ENCODE peak calls at places on chromosomes 5 and 9, in four cellular contexts. One of them, this sample, is unnamed. For H3K4me1, the result is how much of the 10 kb centered on the place peaks cover.

GRCh38 chr5:148791334-148791667 is 35.1 kb upstream of the ADRB2 start:
- DNase-seq in endodermal cell: no peak
- DNase-seq in colonic mucosa: no peak
- DNase-seq in OCI-LY7: no peak
- DNase-seq in this sample: no peak

GRCh38 chr9:127942152-127943010 is 4.7 kb upstream of the DPM2 start:
- DNase-seq in endodermal cell: peak
- DNase-seq in colonic mucosa: no peak
- DNase-seq in OCI-LY7: peak
- DNase-seq in this sample: peak

GRCh38 chr9:88808019-88808656 is 183.1 kb upstream of the S1PR3 start:
- DNase-seq in endodermal cell: peak
- DNase-seq in colonic mucosa: no peak
- DNase-seq in OCI-LY7: no peak
- DNase-seq in this sample: no peak

GRCh38 chr5:81303563-81303962 is 2.2 kb downstream of the ZCCHC9 start:
- DNase-seq in endodermal cell: no peak
- DNase-seq in colonic mucosa: no peak
- DNase-seq in OCI-LY7: no peak
- DNase-seq in this sample: no peak

GRCh38 chr5:139759219-139759721 is 36.3 kb upstream of the PSD2 start:
- DNase-seq in endodermal cell: peak
- DNase-seq in colonic mucosa: no peak
- DNase-seq in OCI-LY7: no peak
- DNase-seq in this sample: no peak

GRCh38 chr5:52657231-52657645 is 130.5 kb upstream of the ITGA1 start:
- DNase-seq in endodermal cell: no peak
- DNase-seq in colonic mucosa: no peak
- DNase-seq in OCI-LY7: peak
- DNase-seq in this sample: no peak

GRCh38 chr9:70398145-70398556 is 16.3 kb downstream of the KLF9 start:
- DNase-seq in endodermal cell: no peak
- DNase-seq in colonic mucosa: no peak
- DNase-seq in OCI-LY7: peak
- DNase-seq in this sample: no peak

GRCh38 chr5:43429016-43429415 is 16.8 kb upstream of the CCL28 start:
- DNase-seq in endodermal cell: no peak
- DNase-seq in colonic mucosa: no peak
- DNase-seq in OCI-LY7: no peak
- DNase-seq in this sample: no peak

GRCh38 chr9:116774421-116774820 is 87.3 kb downstream of the TRIM32 start:
- DNase-seq in endodermal cell: no peak
- DNase-seq in colonic mucosa: no peak
- DNase-seq in OCI-LY7: no peak
- DNase-seq in this sample: no peak

GRCh38 chr5:92364986-92365550 is 982.0 kb upstream of the ARRDC3 start:
- DNase-seq in endodermal cell: no peak
- DNase-seq in colonic mucosa: no peak
- DNase-seq in OCI-LY7: no peak
- DNase-seq in this sample: no peak

GRCh38 chr5:15664961-15665360 is 165.0 kb downstream of the FBXL7 start:
- DNase-seq in endodermal cell: no peak
- DNase-seq in colonic mucosa: no peak
- DNase-seq in OCI-LY7: no peak
- DNase-seq in this sample: no peak

GRCh38 chr5:143166661-143167420 is 236.6 kb downstream of the NR3C1 start:
- DNase-seq in endodermal cell: no peak
- DNase-seq in colonic mucosa: peak
- DNase-seq in OCI-LY7: no peak
- DNase-seq in this sample: no peak

GRCh38 chr5:54013556-54014157 is 296.7 kb downstream of the ARL15 start:
- DNase-seq in endodermal cell: no peak
- DNase-seq in colonic mucosa: peak
- DNase-seq in OCI-LY7: no peak
- DNase-seq in this sample: no peak

GRCh38 chr9:137313956-137314560 is 12.0 kb upstream of the NRARP start:
- DNase-seq in endodermal cell: peak
- DNase-seq in colonic mucosa: no peak
- DNase-seq in OCI-LY7: no peak
- DNase-seq in this sample: peak

DNA sequence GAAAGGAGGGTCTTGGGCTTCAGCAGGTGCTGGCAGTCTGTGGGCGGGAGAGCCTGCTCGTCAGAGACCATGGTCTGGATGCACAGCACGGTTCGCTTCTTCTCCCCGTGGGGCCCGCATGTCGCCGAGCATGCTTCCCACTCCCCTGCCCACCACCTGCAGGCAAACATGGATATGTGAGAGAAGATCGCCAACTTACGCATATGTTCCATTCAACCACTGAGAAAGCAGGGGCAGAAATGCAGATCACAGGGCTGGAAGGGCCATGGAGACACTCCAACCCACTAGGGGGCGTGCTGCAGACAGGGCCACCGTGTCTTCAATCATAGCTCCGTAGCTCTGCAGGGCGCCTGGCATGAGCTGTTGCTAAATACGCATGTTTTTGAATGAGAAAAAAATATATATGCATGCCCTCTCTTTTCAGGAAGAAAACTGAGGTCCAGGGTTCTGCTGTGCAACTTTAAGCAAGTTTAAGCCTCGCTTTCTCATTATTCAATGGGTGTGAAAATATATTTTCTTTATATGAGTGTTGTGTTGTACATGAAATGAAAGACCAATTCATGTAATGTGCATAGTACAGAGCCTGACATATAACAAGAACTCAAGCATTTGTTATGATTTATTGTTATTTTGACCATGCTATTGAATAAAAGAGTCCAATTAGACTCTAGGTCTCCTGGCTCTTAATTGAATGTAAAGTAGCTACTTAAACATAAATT is 148.0 kb downstream of the TARS1 start:
- DNase-seq in endodermal cell: peak
- DNase-seq in colonic mucosa: peak
- DNase-seq in OCI-LY7: peak
- DNase-seq in this sample: no peak
- TF ChIP-seq CTCF in endodermal cell: peak
- TF ChIP-seq CTCF in colonic mucosa: no peak
- TF ChIP-seq CTCF in OCI-LY7: peak
- TF ChIP-seq CTCF in this sample: peak

GRCh38 chr9:38017149-38017884 is 51.7 kb downstream of the SHB start:
- DNase-seq in endodermal cell: peak
- DNase-seq in colonic mucosa: no peak
- DNase-seq in OCI-LY7: no peak
- DNase-seq in this sample: peak
- H3K27ac ChIP-seq in endodermal cell: peak
- H3K27ac ChIP-seq in colonic mucosa: no peak
- H3K27ac ChIP-seq in OCI-LY7: no peak
- H3K27ac ChIP-seq in this sample: peak

DNA sequence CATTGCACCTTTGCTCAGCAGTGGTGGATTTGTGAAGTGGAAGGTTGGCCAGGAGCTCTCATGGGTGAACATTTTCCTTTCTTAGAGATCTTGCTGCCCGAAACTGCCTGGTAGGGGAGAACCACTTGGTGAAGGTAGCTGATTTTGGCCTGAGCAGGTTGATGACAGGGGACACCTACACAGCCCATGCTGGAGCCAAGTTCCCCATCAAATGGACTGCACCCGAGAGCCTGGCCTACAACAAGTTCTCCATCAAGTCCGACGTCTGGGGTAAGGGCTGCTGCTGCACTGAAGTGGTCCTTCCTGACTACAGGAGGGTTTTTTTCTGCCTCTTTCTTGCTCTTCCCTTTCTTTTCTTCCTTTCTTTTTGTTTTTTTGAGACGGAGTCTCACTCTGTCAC is 21.8 kb downstream of the QRFP start:
- DNase-seq in endodermal cell: no peak
- DNase-seq in colonic mucosa: no peak
- DNase-seq in OCI-LY7: no peak
- DNase-seq in this sample: no peak
- H3K4me1 ChIP-seq in endodermal cell: under half
- H3K4me1 ChIP-seq in colonic mucosa: under half
- H3K4me1 ChIP-seq in OCI-LY7: under half
- H3K4me1 ChIP-seq in this sample: under half

GRCh38 chr9:134784612-134785305 is 95.9 kb upstream of the FCN2 start:
- DNase-seq in endodermal cell: no peak
- DNase-seq in colonic mucosa: no peak
- DNase-seq in OCI-LY7: no peak
- DNase-seq in this sample: no peak

GRCh38 chr9:134783699-134784039 is 96.9 kb upstream of the FCN2 start:
- DNase-seq in endodermal cell: no peak
- DNase-seq in colonic mucosa: no peak
- DNase-seq in OCI-LY7: no peak
- DNase-seq in this sample: peak

GRCh38 chr9:134782921-134783698 is 97.5 kb upstream of the FCN2 start:
- DNase-seq in endodermal cell: no peak
- DNase-seq in colonic mucosa: no peak
- DNase-seq in OCI-LY7: peak
- DNase-seq in this sample: no peak

GRCh38 chr9:134779640-134780039 is 101.0 kb upstream of the FCN2 start:
- DNase-seq in endodermal cell: no peak
- DNase-seq in colonic mucosa: no peak
- DNase-seq in OCI-LY7: no peak
- DNase-seq in this sample: no peak

DNA sequence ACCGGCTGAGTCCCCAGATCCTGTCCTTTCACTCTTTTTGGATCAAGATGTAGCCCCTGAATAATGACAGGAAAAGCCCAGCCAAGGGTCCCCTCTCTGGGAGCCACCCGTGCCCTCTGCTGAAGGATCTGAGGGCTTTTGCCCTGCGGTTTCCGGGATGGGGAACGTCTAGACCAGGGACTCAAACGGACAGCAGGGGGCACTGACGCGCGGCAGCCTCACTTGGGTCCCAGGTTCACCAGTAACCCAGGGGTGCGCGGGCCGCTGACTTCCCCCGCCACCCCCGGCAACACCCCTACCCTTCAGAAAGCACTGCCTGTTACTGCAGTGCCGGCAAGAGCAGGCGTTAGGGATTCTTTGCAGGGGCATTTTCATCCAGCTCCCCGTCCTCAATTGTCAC is 98.7 kb upstream of the FCN2 start:
- DNase-seq in endodermal cell: peak
- DNase-seq in colonic mucosa: no peak
- DNase-seq in OCI-LY7: peak
- DNase-seq in this sample: no peak
- TF ChIP-seq CTCF in endodermal cell: peak
- TF ChIP-seq CTCF in colonic mucosa: no peak
- TF ChIP-seq CTCF in OCI-LY7: peak
- TF ChIP-seq CTCF in this sample: peak

DNA sequence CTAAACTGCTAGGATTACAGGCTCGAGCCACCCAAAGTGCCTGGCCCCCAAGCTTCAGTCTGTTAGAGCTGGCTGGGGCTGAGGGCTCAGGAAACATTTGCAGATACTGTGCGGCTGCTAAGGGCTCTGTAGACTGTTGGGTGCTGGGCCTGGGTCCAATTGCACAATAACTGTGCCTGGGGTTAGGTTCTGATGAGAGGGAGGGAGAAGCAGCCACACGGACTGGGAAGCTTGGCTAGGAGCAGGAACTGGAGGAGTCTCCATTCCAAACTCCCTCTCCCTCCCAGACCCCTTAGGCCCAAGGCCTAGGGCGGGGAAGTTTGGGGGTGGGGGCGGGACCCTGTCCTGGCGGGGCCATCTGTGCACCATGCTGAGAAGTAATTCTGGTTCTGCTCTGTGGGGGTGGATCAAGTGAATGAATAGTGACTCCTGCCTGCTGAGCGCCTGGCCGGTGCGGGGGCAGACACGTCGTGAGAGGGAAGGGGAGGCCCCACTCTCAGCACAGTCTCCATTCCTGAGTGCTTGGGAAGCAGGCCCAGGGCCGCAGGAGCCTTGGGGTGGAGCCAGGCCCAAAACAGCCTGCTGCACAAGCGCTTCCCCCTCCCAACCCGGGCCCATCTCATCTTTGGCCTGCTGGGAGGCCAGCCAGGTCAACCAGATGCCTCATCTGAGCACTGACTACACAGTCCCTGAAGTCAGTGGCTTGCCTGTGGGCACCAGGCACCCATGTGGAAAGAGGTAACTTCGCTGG is 1.5 kb downstream of the ASS1 start:
- DNase-seq in endodermal cell: peak
- DNase-seq in colonic mucosa: peak
- DNase-seq in OCI-LY7: no peak
- DNase-seq in this sample: peak
- H3K27ac ChIP-seq in endodermal cell: no peak
- H3K27ac ChIP-seq in colonic mucosa: peak
- H3K27ac ChIP-seq in OCI-LY7: no peak
- H3K27ac ChIP-seq in this sample: peak

GRCh38 chr5:98581416-98581999 is 192.0 kb upstream of the RGMB start:
- DNase-seq in endodermal cell: no peak
- DNase-seq in colonic mucosa: no peak
- DNase-seq in OCI-LY7: no peak
- DNase-seq in this sample: no peak

GRCh38 chr5:98576275-98576674 is 197.2 kb upstream of the RGMB start:
- DNase-seq in endodermal cell: no peak
- DNase-seq in colonic mucosa: no peak
- DNase-seq in OCI-LY7: no peak
- DNase-seq in this sample: no peak

GRCh38 chr5:98573834-98574233 is 199.6 kb upstream of the RGMB start:
- DNase-seq in endodermal cell: no peak
- DNase-seq in colonic mucosa: no peak
- DNase-seq in OCI-LY7: no peak
- DNase-seq in this sample: no peak

GRCh38 chr5:98583572-98583971 is 189.9 kb upstream of the RGMB start:
- DNase-seq in endodermal cell: no peak
- DNase-seq in colonic mucosa: no peak
- DNase-seq in OCI-LY7: no peak
- DNase-seq in this sample: no peak

GRCh38 chr5:98578438-98578837 is 195.0 kb upstream of the RGMB start:
- DNase-seq in endodermal cell: no peak
- DNase-seq in colonic mucosa: no peak
- DNase-seq in OCI-LY7: no peak
- DNase-seq in this sample: no peak
- H3K4me1 ChIP-seq in endodermal cell: under half
- H3K4me1 ChIP-seq in colonic mucosa: under half
- H3K4me1 ChIP-seq in OCI-LY7: under half
- H3K4me1 ChIP-seq in this sample: under half

GRCh38 chr9:10525972-10526371 is 86.8 kb downstream of the PTPRD start:
- DNase-seq in endodermal cell: no peak
- DNase-seq in colonic mucosa: no peak
- DNase-seq in OCI-LY7: no peak
- DNase-seq in this sample: no peak
- TF ChIP-seq CTCF in endodermal cell: peak
- TF ChIP-seq CTCF in colonic mucosa: no peak
- TF ChIP-seq CTCF in OCI-LY7: peak
- TF ChIP-seq CTCF in this sample: no peak

GRCh38 chr9:73049280-73049679 is 96.4 kb upstream of the ALDH1A1 start:
- DNase-seq in endodermal cell: no peak
- DNase-seq in colonic mucosa: no peak
- DNase-seq in OCI-LY7: no peak
- DNase-seq in this sample: no peak
- H3K27ac ChIP-seq in endodermal cell: no peak
- H3K27ac ChIP-seq in colonic mucosa: no peak
- H3K27ac ChIP-seq in OCI-LY7: no peak
- H3K27ac ChIP-seq in this sample: no peak

GRCh38 chr5:40909723-40910122 is 426 bp downstream of the C7 start:
- DNase-seq in endodermal cell: no peak
- DNase-seq in colonic mucosa: no peak
- DNase-seq in OCI-LY7: no peak
- DNase-seq in this sample: no peak

GRCh38 chr5:40906351-40906751 is 2.9 kb upstream of the C7 start:
- DNase-seq in endodermal cell: no peak
- DNase-seq in colonic mucosa: no peak
- DNase-seq in OCI-LY7: no peak
- DNase-seq in this sample: no peak

GRCh38 chr5:40911278-40911677 is 2.0 kb downstream of the C7 start:
- DNase-seq in endodermal cell: no peak
- DNase-seq in colonic mucosa: no peak
- DNase-seq in OCI-LY7: no peak
- DNase-seq in this sample: peak

GRCh38 chr5:40904994-40905306 is 4.3 kb upstream of the C7 start:
- DNase-seq in endodermal cell: no peak
- DNase-seq in colonic mucosa: no peak
- DNase-seq in OCI-LY7: no peak
- DNase-seq in this sample: no peak

GRCh38 chr5:40909233-40909632 is at the start of gene C7:
- DNase-seq in endodermal cell: no peak
- DNase-seq in colonic mucosa: no peak
- DNase-seq in OCI-LY7: no peak
- DNase-seq in this sample: no peak
- H3K4me1 ChIP-seq in endodermal cell: under half
- H3K4me1 ChIP-seq in colonic mucosa: under half
- H3K4me1 ChIP-seq in OCI-LY7: under half
- H3K4me1 ChIP-seq in this sample: under half

This sample was measured in left ventricle myocardium inferior.